ENCODE peak calls at places on chromosomes 4 and X, in six cellular contexts. O is left ventricle myocardium superior; H is kidney tubule cell; F is stimulated activated CD8-positive, alpha-beta memory T cell treated with anti-CD3 and anti-CD28 coated beads, Interleukin-12 subunit alpha, Interleukin-12 subunit beta, amount 100 ng/mL, for 4 hours; A is C1 segment of cervical spinal cord; W is ACHN. M is an unnamed sample.

GRCh38 chrX:71998836-71999509 is 88.3 kb downstream of the NHSL2 start:
- DNase-seq in O (no peak), H (peak; percentile 28), F (no peak), A (peak; percentile 11), W (peak; percentile 14), M (peak; percentile 4)

GRCh38 chrX:69305333-69306062 is 140.2 kb upstream of the PJA1 start:
- DNase-seq in O (no peak), H (no peak), F (no peak), A (no peak), W (no peak), M (no peak)

GRCh38 chr4:78517050-78517652 is 34.4 kb upstream of the ANXA3 start:
- DNase-seq in O (no peak), H (peak; percentile 50), F (no peak), A (no peak), W (peak; percentile 48), M (peak; percentile 20)

GRCh38 chr4:26687728-26688127 is 103.8 kb downstream of the TBC1D19 start:
- DNase-seq in O (no peak), H (peak; percentile 74), F (no peak), A (no peak), W (peak; percentile 28), M (peak; percentile 30)

GRCh38 chrX:45208121-45208856 is 7.6 kb upstream of the DIPK2B start:
- DNase-seq in O (no peak), H (no peak), F (no peak), A (no peak), W (no peak), M (no peak)

GRCh38 chr4:110411599-110412011 is 64.3 kb upstream of the ENPEP start:
- DNase-seq in O (no peak), H (no peak), F (no peak), A (no peak), W (peak; percentile 8), M (no peak)

GRCh38 chr4:137124278-137124932 is 407.9 kb downstream of the PCDH18 start:
- DNase-seq in O (no peak), H (peak; percentile 74), F (no peak), A (no peak), W (peak; percentile 75), M (peak; percentile 68)

GRCh38 chr4:188399834-188400233 is 260.6 kb downstream of the TRIML1 start:
- DNase-seq in O (no peak), H (no peak), F (no peak), A (no peak), W (no peak), M (no peak)

GRCh38 chrX:12974217-12974796 is 603 bp upstream of the TMSB4X start:
- DNase-seq in O (peak; percentile 77), H (peak; percentile 74), F (no peak), A (peak; percentile 50), W (peak; percentile 59), M (peak; percentile 46)

GRCh38 chrX:39848900-39849299 is 248.9 kb downstream of the BCOR start:
- DNase-seq in O (no peak), H (no peak), F (no peak), A (no peak), W (no peak), M (no peak)

GRCh38 chrX:106042296-106042695 is 3.8 kb upstream of the SERPINA7 start:
- DNase-seq in O (no peak), H (peak; percentile 7), F (no peak), A (no peak), W (no peak), M (no peak)